ENCODE peak calls at places on chromosomes 3 and 15, in four cellular contexts. X is K562, E is GM12878, J is HepG2. Y is an unnamed sample.

GRCh38 chr3:45943207-45943846 is at the start of gene CXCR6:
- DNase-seq in X (no peak), E (no peak), J (no peak), Y (no peak)

GRCh38 chr3:172210355-172210754 is 171.0 kb downstream of the FNDC3B start:
- DNase-seq in X (no peak), E (no peak), J (no peak), Y (no peak)

GRCh38 chr3:141942006-141942405 is 65.6 kb downstream of the ATP1B3 start:
- DNase-seq in X (no peak), E (no peak), J (no peak), Y (no peak)

GRCh38 chr3:12046406-12046805 is 42.2 kb downstream of the SYN2 start:
- DNase-seq in X (no peak), E (no peak), J (no peak), Y (no peak)

GRCh38 chr15:39698444-39699390 is 83.9 kb downstream of the FSIP1 start:
- DNase-seq in X (peak), E (no peak), J (no peak), Y (no peak)

GRCh38 chr15:70035051-70035718 is 62.5 kb downstream of the TLE3 start:
- DNase-seq in X (no peak), E (no peak), J (no peak), Y (no peak)

GRCh38 chr15:74653426-74654082 is 37.9 kb downstream of the CLK3 start:
- DNase-seq in X (no peak), E (no peak), J (no peak), Y (no peak)

GRCh38 chr3:64354956-64355355 is 129.7 kb upstream of the PRICKLE2 start:
- DNase-seq in X (no peak), E (no peak), J (no peak), Y (no peak)

GRCh38 chr15:89186798-89187197 is 34.6 kb downstream of the RLBP1 start:
- DNase-seq in X (no peak), E (no peak), J (no peak), Y (no peak)

GRCh38 chr3:58575986-58576652 is 1.1 kb downstream of the FAM107A start:
- DNase-seq in X (no peak), E (no peak), J (no peak), Y (no peak)
- TF ChIP-seq CBX5 in X (no peak), E (no peak), J (no peak), Y (no peak)

DNA sequence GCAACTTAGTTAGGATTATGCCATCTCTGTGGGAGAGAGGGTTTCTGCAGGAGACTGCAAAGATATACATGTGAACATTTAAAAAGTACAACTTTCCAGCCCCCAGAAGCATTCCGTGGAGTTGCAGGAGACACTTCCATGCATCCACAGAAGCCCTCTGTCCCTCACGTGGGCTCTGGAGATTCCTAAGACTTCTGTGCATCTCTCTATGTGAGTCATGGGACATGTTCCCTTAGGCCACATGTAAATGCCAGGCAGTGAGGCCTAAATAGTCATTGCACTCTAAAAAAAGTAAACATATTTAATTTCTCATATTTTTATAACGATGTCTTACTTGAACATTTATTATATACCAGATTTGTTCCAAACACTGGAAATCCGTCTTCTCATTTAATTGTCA is 126.5 kb upstream of the ROPN1 start:
- DNase-seq in X (no peak), E (no peak), J (no peak), Y (no peak)
- TF ChIP-seq CBX5 in X (no peak), E (no peak), J (no peak), Y (no peak)

DNA sequence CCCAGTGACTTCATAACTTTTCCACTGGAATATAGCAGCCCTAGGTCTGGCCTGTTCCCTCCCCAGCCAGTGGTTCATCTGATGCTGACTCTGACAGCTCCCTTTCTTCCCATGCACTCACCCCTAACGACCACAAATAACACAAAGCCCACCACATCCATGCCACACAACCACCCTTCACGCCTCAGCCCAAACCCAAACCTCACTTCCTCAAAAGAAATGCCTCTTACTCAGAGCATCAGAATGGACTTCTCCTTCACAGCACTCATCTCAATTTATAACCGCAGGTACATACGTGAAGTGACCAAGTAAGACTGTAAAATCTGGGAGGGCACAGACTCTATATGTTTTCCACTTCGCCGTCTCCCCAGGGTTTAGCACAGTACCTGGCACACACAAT is 1.1 kb downstream of the RBSN start:
- DNase-seq in X (no peak), E (peak), J (no peak), Y (no peak)
- TF ChIP-seq CBX5 in X (no peak), E (no peak), J (no peak), Y (no peak)

DNA sequence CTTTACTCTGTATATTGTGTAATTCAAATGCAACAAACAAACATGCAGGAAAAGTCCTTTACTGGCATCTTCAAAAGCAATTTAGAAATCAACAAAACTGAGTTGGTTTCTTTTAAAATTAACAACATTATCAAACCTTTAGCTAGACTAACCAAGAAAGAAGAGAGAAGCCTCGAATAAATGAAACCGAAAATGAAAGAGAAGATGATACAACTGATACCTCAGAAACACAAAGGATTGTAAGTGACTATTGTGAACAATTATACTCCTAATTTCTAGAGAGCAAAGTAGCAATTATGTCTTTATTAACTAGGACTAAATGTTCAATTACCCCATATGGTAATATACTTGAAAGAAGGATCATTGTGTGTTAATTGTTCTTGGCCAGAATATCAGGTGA is 49.2 kb upstream of the P3H2 start:
- DNase-seq in X (no peak), E (no peak), J (no peak), Y (no peak)
- TF ChIP-seq CBX5 in X (no peak), E (no peak), J (no peak), Y (no peak)

Y was measured in H1.